ENCODE peak calls at places on chromosomes 6 and 20, in seven cellular contexts. One of them, this sample, is unnamed. For H3K27me3, the result is how much of the 10 kb centered on the place peaks cover.

GRCh38 chr6:4936681-4937041 is 67.2 kb downstream of the RPP40 start:
- DNase-seq in neural progenitor cell: peak
- DNase-seq in brain microvascular endothelial cell: peak
- DNase-seq in heart left ventricle: no peak
- DNase-seq in thyroid gland: no peak
- DNase-seq in spleen: no peak
- DNase-seq in mesendoderm: peak
- DNase-seq in this sample: no peak

GRCh38 chr6:168109171-168109570 is 30.2 kb upstream of the FRMD1 start:
- DNase-seq in neural progenitor cell: no peak
- DNase-seq in brain microvascular endothelial cell: no peak
- DNase-seq in heart left ventricle: no peak
- DNase-seq in thyroid gland: no peak
- DNase-seq in spleen: peak
- DNase-seq in mesendoderm: no peak
- DNase-seq in this sample: no peak

GRCh38 chr6:88298446-88298845 is 132.3 kb upstream of the CNR1 start:
- DNase-seq in neural progenitor cell: no peak
- DNase-seq in brain microvascular endothelial cell: no peak
- DNase-seq in heart left ventricle: no peak
- DNase-seq in thyroid gland: no peak
- DNase-seq in spleen: no peak
- DNase-seq in mesendoderm: no peak
- DNase-seq in this sample: no peak

GRCh38 chr6:21305827-21306469 is 287.6 kb upstream of the SOX4 start:
- DNase-seq in neural progenitor cell: no peak
- DNase-seq in brain microvascular endothelial cell: no peak
- DNase-seq in heart left ventricle: no peak
- DNase-seq in thyroid gland: no peak
- DNase-seq in spleen: no peak
- DNase-seq in mesendoderm: peak
- DNase-seq in this sample: peak

GRCh38 chr6:56764081-56764566 is 121.4 kb upstream of the DST start:
- DNase-seq in neural progenitor cell: peak
- DNase-seq in brain microvascular endothelial cell: no peak
- DNase-seq in heart left ventricle: no peak
- DNase-seq in thyroid gland: no peak
- DNase-seq in spleen: no peak
- DNase-seq in mesendoderm: peak
- DNase-seq in this sample: no peak

GRCh38 chr6:22631101-22631500 is 61.7 kb downstream of the HDGFL1 start:
- DNase-seq in neural progenitor cell: peak
- DNase-seq in brain microvascular endothelial cell: no peak
- DNase-seq in heart left ventricle: peak
- DNase-seq in thyroid gland: peak
- DNase-seq in spleen: no peak
- DNase-seq in mesendoderm: no peak
- DNase-seq in this sample: no peak

GRCh38 chr6:159852877-159853276 is 37.9 kb upstream of the MAS1 start:
- DNase-seq in neural progenitor cell: no peak
- DNase-seq in brain microvascular endothelial cell: no peak
- DNase-seq in heart left ventricle: no peak
- DNase-seq in thyroid gland: no peak
- DNase-seq in spleen: no peak
- DNase-seq in mesendoderm: no peak
- DNase-seq in this sample: no peak

GRCh38 chr6:33123732-33124524 is 48.1 kb downstream of the HLA-DPB1 start:
- DNase-seq in neural progenitor cell: peak
- DNase-seq in brain microvascular endothelial cell: no peak
- DNase-seq in heart left ventricle: no peak
- DNase-seq in thyroid gland: no peak
- DNase-seq in spleen: no peak
- DNase-seq in mesendoderm: peak
- DNase-seq in this sample: no peak

GRCh38 chr6:20192625-20193024 is 19.6 kb downstream of the MBOAT1 start:
- DNase-seq in neural progenitor cell: no peak
- DNase-seq in brain microvascular endothelial cell: no peak
- DNase-seq in heart left ventricle: no peak
- DNase-seq in thyroid gland: no peak
- DNase-seq in spleen: no peak
- DNase-seq in mesendoderm: no peak
- DNase-seq in this sample: no peak

GRCh38 chr6:78835817-78836216 is 31.5 kb upstream of the IRAK1BP1 start:
- DNase-seq in neural progenitor cell: no peak
- DNase-seq in brain microvascular endothelial cell: no peak
- DNase-seq in heart left ventricle: no peak
- DNase-seq in thyroid gland: no peak
- DNase-seq in spleen: no peak
- DNase-seq in mesendoderm: no peak
- DNase-seq in this sample: no peak

GRCh38 chr6:78831492-78831891 is 35.9 kb upstream of the IRAK1BP1 start:
- DNase-seq in neural progenitor cell: no peak
- DNase-seq in brain microvascular endothelial cell: peak
- DNase-seq in heart left ventricle: no peak
- DNase-seq in thyroid gland: no peak
- DNase-seq in spleen: no peak
- DNase-seq in mesendoderm: no peak
- DNase-seq in this sample: no peak

GRCh38 chr6:78832091-78832808 is 35.1 kb upstream of the IRAK1BP1 start:
- DNase-seq in neural progenitor cell: no peak
- DNase-seq in brain microvascular endothelial cell: no peak
- DNase-seq in heart left ventricle: no peak
- DNase-seq in thyroid gland: no peak
- DNase-seq in spleen: no peak
- DNase-seq in mesendoderm: no peak
- DNase-seq in this sample: no peak

GRCh38 chr6:78829407-78829806 is 37.9 kb upstream of the IRAK1BP1 start:
- DNase-seq in neural progenitor cell: no peak
- DNase-seq in brain microvascular endothelial cell: no peak
- DNase-seq in heart left ventricle: no peak
- DNase-seq in thyroid gland: no peak
- DNase-seq in spleen: no peak
- DNase-seq in mesendoderm: no peak
- DNase-seq in this sample: no peak

DNA sequence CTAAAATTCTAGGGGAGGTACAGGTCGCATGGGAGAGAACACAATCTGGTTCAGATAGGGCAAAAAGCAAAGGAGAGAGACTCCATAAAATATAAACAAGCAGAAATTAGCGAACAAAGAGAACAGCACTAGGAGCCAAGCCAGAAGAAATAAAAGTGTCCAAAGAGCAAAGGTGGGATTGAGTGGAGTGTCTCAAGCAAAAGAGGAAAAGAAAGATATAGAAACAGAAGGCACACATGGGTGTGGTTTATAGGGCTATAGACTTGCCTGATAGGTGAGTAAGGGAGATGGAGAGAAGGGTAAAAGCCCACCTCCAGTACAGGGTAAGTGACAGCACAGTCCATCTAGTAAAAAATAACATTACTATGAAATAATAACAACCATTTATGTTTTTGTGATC is 36.5 kb upstream of the IRAK1BP1 start:
- DNase-seq in neural progenitor cell: no peak
- DNase-seq in brain microvascular endothelial cell: no peak
- DNase-seq in heart left ventricle: no peak
- DNase-seq in thyroid gland: no peak
- DNase-seq in spleen: no peak
- DNase-seq in mesendoderm: no peak
- DNase-seq in this sample: no peak
- H3K27me3 ChIP-seq in neural progenitor cell: under half
- H3K27me3 ChIP-seq in brain microvascular endothelial cell: under half
- H3K27me3 ChIP-seq in heart left ventricle: under half
- H3K27me3 ChIP-seq in thyroid gland: under half
- H3K27me3 ChIP-seq in spleen: under half
- H3K27me3 ChIP-seq in mesendoderm: under half
- H3K27me3 ChIP-seq in this sample: under half

DNA sequence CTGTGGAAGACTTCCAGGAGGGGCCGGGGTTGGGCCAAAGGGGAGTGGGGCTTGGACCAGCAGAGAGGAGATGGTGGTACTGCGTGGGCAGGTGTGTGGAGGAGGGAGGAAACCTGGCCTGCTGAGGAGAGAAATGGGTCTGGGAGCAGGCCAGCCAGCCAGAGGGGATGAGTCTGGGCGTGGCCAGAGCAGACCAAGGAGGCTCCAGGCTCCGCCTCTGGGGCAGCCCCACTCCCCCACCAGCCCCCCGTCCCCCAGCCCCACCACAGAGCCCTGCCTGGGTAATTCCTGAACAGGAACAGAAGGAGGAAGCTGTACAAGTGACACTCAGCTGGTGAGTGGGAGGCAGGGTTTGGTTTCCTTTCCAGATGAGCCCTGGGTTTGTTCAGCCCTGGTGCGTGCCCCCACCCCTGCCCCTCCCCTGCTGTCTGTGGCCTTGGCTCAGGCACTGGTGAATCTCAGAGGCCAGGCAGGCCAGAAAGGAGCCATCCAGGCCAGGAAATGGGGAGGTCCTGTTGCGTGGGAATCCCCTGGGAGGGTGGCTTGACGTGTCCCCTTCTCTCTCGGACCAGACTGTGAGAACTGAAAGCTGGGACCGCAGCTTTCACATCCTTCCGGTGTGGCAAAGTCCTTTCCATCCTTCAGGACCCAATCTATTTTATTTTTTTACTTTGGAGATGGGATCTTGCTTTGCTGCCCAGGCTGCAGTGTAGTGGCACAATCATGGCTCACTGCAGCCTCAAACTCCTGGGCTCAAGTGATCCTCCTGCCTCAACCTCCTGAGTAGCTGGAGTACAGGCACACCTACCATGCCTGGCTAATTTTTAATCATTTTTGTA is 9.4 kb upstream of the SRC start:
- DNase-seq in neural progenitor cell: peak
- DNase-seq in brain microvascular endothelial cell: no peak
- DNase-seq in heart left ventricle: peak
- DNase-seq in thyroid gland: no peak
- DNase-seq in spleen: peak
- DNase-seq in mesendoderm: no peak
- DNase-seq in this sample: no peak
- H3K4me3 ChIP-seq in neural progenitor cell: no peak
- H3K4me3 ChIP-seq in brain microvascular endothelial cell: no peak
- H3K4me3 ChIP-seq in heart left ventricle: no peak
- H3K4me3 ChIP-seq in thyroid gland: no peak
- H3K4me3 ChIP-seq in spleen: no peak
- H3K4me3 ChIP-seq in mesendoderm: no peak
- H3K4me3 ChIP-seq in this sample: no peak

GRCh38 chr6:132530293-132530974 is 7.6 kb upstream of the TAAR9 start:
- DNase-seq in neural progenitor cell: peak
- DNase-seq in brain microvascular endothelial cell: peak
- DNase-seq in heart left ventricle: peak
- DNase-seq in thyroid gland: peak
- DNase-seq in spleen: no peak
- DNase-seq in mesendoderm: peak
- DNase-seq in this sample: peak

GRCh38 chr6:132527791-132528190 is 10.3 kb upstream of the TAAR9 start:
- DNase-seq in neural progenitor cell: no peak
- DNase-seq in brain microvascular endothelial cell: no peak
- DNase-seq in heart left ventricle: no peak
- DNase-seq in thyroid gland: no peak
- DNase-seq in spleen: no peak
- DNase-seq in mesendoderm: no peak
- DNase-seq in this sample: peak

GRCh38 chr6:132525866-132526265 is 12.2 kb upstream of the TAAR9 start:
- DNase-seq in neural progenitor cell: peak
- DNase-seq in brain microvascular endothelial cell: no peak
- DNase-seq in heart left ventricle: no peak
- DNase-seq in thyroid gland: no peak
- DNase-seq in spleen: no peak
- DNase-seq in mesendoderm: peak
- DNase-seq in this sample: no peak

GRCh38 chr6:132524639-132525038 is 11.7 kb upstream of the STX7 start:
- DNase-seq in neural progenitor cell: no peak
- DNase-seq in brain microvascular endothelial cell: no peak
- DNase-seq in heart left ventricle: no peak
- DNase-seq in thyroid gland: no peak
- DNase-seq in spleen: no peak
- DNase-seq in mesendoderm: no peak
- DNase-seq in this sample: no peak

DNA sequence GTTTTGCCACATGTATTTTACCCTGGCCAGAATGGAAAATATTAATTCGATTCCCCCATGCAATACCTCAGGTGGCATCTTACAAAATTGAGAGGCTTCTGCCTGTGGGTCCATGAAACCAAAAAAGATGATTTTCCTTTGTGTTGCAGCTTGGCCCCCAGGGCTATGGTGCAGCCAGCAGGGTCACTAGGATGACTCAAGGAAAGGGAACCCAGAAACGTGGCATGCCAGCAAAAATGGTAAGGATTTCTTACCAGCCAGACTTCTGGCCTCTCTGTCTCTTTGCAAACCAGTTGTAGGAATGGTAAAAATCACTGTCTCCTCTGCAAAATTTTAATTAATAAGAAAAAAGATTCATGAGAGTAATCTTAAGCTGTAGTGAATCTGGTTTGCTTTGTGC is 11.6 kb upstream of the TAAR9 start:
- DNase-seq in neural progenitor cell: no peak
- DNase-seq in brain microvascular endothelial cell: no peak
- DNase-seq in heart left ventricle: no peak
- DNase-seq in thyroid gland: no peak
- DNase-seq in spleen: no peak
- DNase-seq in mesendoderm: no peak
- DNase-seq in this sample: no peak
- H3K27me3 ChIP-seq in neural progenitor cell: under half
- H3K27me3 ChIP-seq in brain microvascular endothelial cell: under half
- H3K27me3 ChIP-seq in heart left ventricle: under half
- H3K27me3 ChIP-seq in thyroid gland: under half
- H3K27me3 ChIP-seq in spleen: under half
- H3K27me3 ChIP-seq in mesendoderm: under half
- H3K27me3 ChIP-seq in this sample: under half

GRCh38 chr20:49701313-49701731 is 12.4 kb downstream of the B4GALT5 start:
- DNase-seq in neural progenitor cell: no peak
- DNase-seq in brain microvascular endothelial cell: no peak
- DNase-seq in heart left ventricle: no peak
- DNase-seq in thyroid gland: no peak
- DNase-seq in spleen: no peak
- DNase-seq in mesendoderm: no peak
- DNase-seq in this sample: no peak

GRCh38 chr20:49705358-49705757 is 8.3 kb downstream of the B4GALT5 start:
- DNase-seq in neural progenitor cell: no peak
- DNase-seq in brain microvascular endothelial cell: no peak
- DNase-seq in heart left ventricle: no peak
- DNase-seq in thyroid gland: no peak
- DNase-seq in spleen: no peak
- DNase-seq in mesendoderm: no peak
- DNase-seq in this sample: no peak

GRCh38 chr20:49706548-49707517 is 6.8 kb downstream of the B4GALT5 start:
- DNase-seq in neural progenitor cell: peak
- DNase-seq in brain microvascular endothelial cell: no peak
- DNase-seq in heart left ventricle: no peak
- DNase-seq in thyroid gland: no peak
- DNase-seq in spleen: no peak
- DNase-seq in mesendoderm: peak
- DNase-seq in this sample: no peak

GRCh38 chr20:49701916-49702315 is 11.8 kb downstream of the B4GALT5 start:
- DNase-seq in neural progenitor cell: no peak
- DNase-seq in brain microvascular endothelial cell: no peak
- DNase-seq in heart left ventricle: no peak
- DNase-seq in thyroid gland: no peak
- DNase-seq in spleen: no peak
- DNase-seq in mesendoderm: no peak
- DNase-seq in this sample: no peak

DNA sequence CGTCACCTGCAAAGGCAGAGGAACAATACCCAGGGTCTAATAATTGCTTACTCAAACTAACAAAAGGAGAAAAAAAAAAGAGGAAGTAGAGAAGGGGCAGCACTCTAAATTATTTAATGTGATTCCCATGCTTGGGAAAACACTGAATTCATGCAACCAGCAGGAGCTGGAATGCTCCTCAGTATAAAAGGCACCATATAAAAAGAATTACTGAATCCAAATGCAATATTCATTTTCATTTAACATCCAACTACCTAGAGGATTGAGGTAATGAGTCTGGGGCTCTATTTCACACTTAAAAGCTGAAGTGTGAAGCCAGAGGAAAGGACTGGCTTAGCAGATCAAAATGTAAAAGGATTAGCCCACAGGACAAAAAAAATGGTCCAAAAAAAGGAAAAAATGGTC is 8.7 kb downstream of the B4GALT5 start:
- DNase-seq in neural progenitor cell: no peak
- DNase-seq in brain microvascular endothelial cell: no peak
- DNase-seq in heart left ventricle: no peak
- DNase-seq in thyroid gland: no peak
- DNase-seq in spleen: no peak
- DNase-seq in mesendoderm: no peak
- DNase-seq in this sample: no peak
- H3K4me3 ChIP-seq in neural progenitor cell: no peak
- H3K4me3 ChIP-seq in brain microvascular endothelial cell: no peak
- H3K4me3 ChIP-seq in heart left ventricle: no peak
- H3K4me3 ChIP-seq in thyroid gland: no peak
- H3K4me3 ChIP-seq in spleen: no peak
- H3K4me3 ChIP-seq in mesendoderm: no peak
- H3K4me3 ChIP-seq in this sample: no peak

This sample was measured in kidney epithelial cell.